ENCODE peak calls at places on chromosomes 16 and 17, in four cellular contexts. One of them, this sample, is unnamed.

GRCh38 chr17:17684901-17685774 is 3.9 kb downstream of the RAI1 start:
- DNase-seq in AG20443: no peak
- DNase-seq in NCI-H510A: peak
- DNase-seq in anterior cingulate cortex: no peak
- DNase-seq in this sample: no peak

GRCh38 chr17:49862781-49863331 is 15.0 kb upstream of the TAC4 start:
- DNase-seq in anterior cingulate cortex: no peak
- DNase-seq in AG20443: no peak
- DNase-seq in NCI-H510A: no peak
- DNase-seq in this sample: no peak

GRCh38 chr17:80502578-80502877 is 26.1 kb upstream of the NPTX1 start:
- DNase-seq in AG20443: no peak
- DNase-seq in NCI-H510A: no peak
- DNase-seq in anterior cingulate cortex: no peak
- DNase-seq in this sample: no peak

GRCh38 chr16:29717113-29717512 is 28.7 kb downstream of the C16orf54 start:
- DNase-seq in AG20443: no peak
- DNase-seq in anterior cingulate cortex: no peak
- DNase-seq in NCI-H510A: no peak
- DNase-seq in this sample: no peak

GRCh38 chr16:87487361-87487924 is 5.4 kb downstream of the ZCCHC14 start:
- DNase-seq in AG20443: peak
- DNase-seq in NCI-H510A: peak
- DNase-seq in anterior cingulate cortex: no peak
- DNase-seq in this sample: peak

GRCh38 chr16:79429276-79430128 is 171.0 kb downstream of the MAF start:
- DNase-seq in NCI-H510A: no peak
- DNase-seq in anterior cingulate cortex: no peak
- DNase-seq in AG20443: no peak
- DNase-seq in this sample: no peak

GRCh38 chr17:8382880-8383142 is 182 bp downstream of the RPL26 start:
- DNase-seq in AG20443: no peak
- DNase-seq in anterior cingulate cortex: no peak
- DNase-seq in NCI-H510A: no peak
- DNase-seq in this sample: no peak

GRCh38 chr17:66260688-66261087 is 31.5 kb upstream of the APOH start:
- DNase-seq in NCI-H510A: no peak
- DNase-seq in anterior cingulate cortex: no peak
- DNase-seq in AG20443: no peak
- DNase-seq in this sample: no peak

GRCh38 chr17:63740464-63741181 is 976 bp downstream of the STRADA start:
- DNase-seq in AG20443: peak
- DNase-seq in anterior cingulate cortex: no peak
- DNase-seq in NCI-H510A: no peak
- DNase-seq in this sample: peak

GRCh38 chr17:64983708-64984107 is 64.4 kb upstream of the LRRC37A3 start:
- DNase-seq in NCI-H510A: no peak
- DNase-seq in AG20443: no peak
- DNase-seq in anterior cingulate cortex: no peak
- DNase-seq in this sample: no peak

GRCh38 chr17:20089795-20090547 is 80.8 kb downstream of the SPECC1 start:
- DNase-seq in AG20443: no peak
- DNase-seq in anterior cingulate cortex: no peak
- DNase-seq in NCI-H510A: peak
- DNase-seq in this sample: no peak

GRCh38 chr17:28643979-28644781 is 778 bp downstream of the BLTP2 start:
- DNase-seq in anterior cingulate cortex: peak
- DNase-seq in AG20443: peak
- DNase-seq in NCI-H510A: peak
- DNase-seq in this sample: peak

GRCh38 chr16:24737391-24737871 is 8.0 kb downstream of the TNRC6A start:
- DNase-seq in anterior cingulate cortex: no peak
- DNase-seq in AG20443: peak
- DNase-seq in NCI-H510A: no peak
- DNase-seq in this sample: peak

GRCh38 chr17:78529871-78530670 is 47.1 kb downstream of the DNAH17 start:
- DNase-seq in anterior cingulate cortex: no peak
- DNase-seq in NCI-H510A: peak
- DNase-seq in AG20443: no peak
- DNase-seq in this sample: no peak

GRCh38 chr17:14559220-14559619 is 258.3 kb downstream of the HS3ST3B1 start:
- DNase-seq in AG20443: no peak
- DNase-seq in anterior cingulate cortex: no peak
- DNase-seq in NCI-H510A: no peak
- DNase-seq in this sample: no peak

GRCh38 chr16:75703341-75703740 is 2.1 kb upstream of the DUXB start:
- DNase-seq in anterior cingulate cortex: no peak
- DNase-seq in AG20443: no peak
- DNase-seq in NCI-H510A: no peak
- DNase-seq in this sample: no peak

GRCh38 chr16:87678618-87679017 is 76.3 kb downstream of the JPH3 start:
- DNase-seq in anterior cingulate cortex: no peak
- DNase-seq in NCI-H510A: no peak
- DNase-seq in AG20443: no peak
- DNase-seq in this sample: peak

GRCh38 chr17:81947189-81947588 is at the start of gene MYADML2:
- DNase-seq in NCI-H510A: no peak
- DNase-seq in AG20443: no peak
- DNase-seq in anterior cingulate cortex: no peak
- DNase-seq in this sample: no peak

GRCh38 chr16:21501869-21502667 is 97.3 kb upstream of the METTL9 start:
- DNase-seq in anterior cingulate cortex: peak
- DNase-seq in AG20443: peak
- DNase-seq in NCI-H510A: peak
- DNase-seq in this sample: peak

GRCh38 chr16:28878083-28878926 is at the start of gene ATP2A1:
- DNase-seq in AG20443: no peak
- DNase-seq in NCI-H510A: no peak
- DNase-seq in anterior cingulate cortex: no peak
- DNase-seq in this sample: no peak

GRCh38 chr17:73029941-73030340 is 62.5 kb downstream of the SLC39A11 start:
- DNase-seq in AG20443: no peak
- DNase-seq in anterior cingulate cortex: no peak
- DNase-seq in NCI-H510A: no peak
- DNase-seq in this sample: no peak

GRCh38 chr16:52786105-52786504 is 239.2 kb upstream of the TOX3 start:
- DNase-seq in anterior cingulate cortex: no peak
- DNase-seq in AG20443: no peak
- DNase-seq in NCI-H510A: no peak
- DNase-seq in this sample: no peak

GRCh38 chr16:15672514-15673167 is 22.6 kb downstream of the NDE1 start:
- DNase-seq in anterior cingulate cortex: peak
- DNase-seq in AG20443: peak
- DNase-seq in NCI-H510A: peak
- DNase-seq in this sample: peak

GRCh38 chr17:27846042-27846655 is 45.8 kb upstream of the NOS2 start:
- DNase-seq in AG20443: no peak
- DNase-seq in NCI-H510A: no peak
- DNase-seq in anterior cingulate cortex: no peak
- DNase-seq in this sample: no peak

GRCh38 chr16:19659554-19659953 is 58.5 kb downstream of the KNOP1 start:
- DNase-seq in AG20443: no peak
- DNase-seq in NCI-H510A: no peak
- DNase-seq in anterior cingulate cortex: no peak
- DNase-seq in this sample: no peak

GRCh38 chr17:40437095-40437732 is 6.0 kb upstream of the IGFBP4 start:
- DNase-seq in NCI-H510A: no peak
- DNase-seq in anterior cingulate cortex: peak
- DNase-seq in AG20443: no peak
- DNase-seq in this sample: no peak

GRCh38 chr17:28861393-28862203 is 6.8 kb downstream of the ERAL1 start:
- DNase-seq in AG20443: peak
- DNase-seq in anterior cingulate cortex: no peak
- DNase-seq in NCI-H510A: no peak
- DNase-seq in this sample: no peak

GRCh38 chr17:76674600-76674999 is 31.0 kb upstream of the ST6GALNAC1 start:
- DNase-seq in anterior cingulate cortex: no peak
- DNase-seq in NCI-H510A: no peak
- DNase-seq in AG20443: no peak
- DNase-seq in this sample: no peak

GRCh38 chr16:61677776-61678175 is 358.5 kb downstream of the CDH8 start:
- DNase-seq in anterior cingulate cortex: no peak
- DNase-seq in NCI-H510A: no peak
- DNase-seq in AG20443: no peak
- DNase-seq in this sample: no peak

This sample was measured in GM03348.